ENCODE peak calls at places on chromosome 12, in six cellular contexts. M is upper lobe of right lung, C is Caco-2, U is dorsolateral prefrontal cortex, B is fibroblast of pulmonary artery, S is AG10803. Z is an unnamed sample.

GRCh38 chr12:130212384-130212783 is 50.1 kb downstream of the FZD10 start:
- DNase-seq in S (no peak), B (no peak), U (no peak), C (no peak), M (no peak), Z (no peak)

GRCh38 chr12:75779891-75780501 is 251.6 kb downstream of the PHLDA1 start:
- DNase-seq in S (no peak), C (no peak), B (peak), M (no peak), U (no peak), Z (no peak)

GRCh38 chr12:124396544-124397398 is 101.9 kb downstream of the RFLNA start:
- DNase-seq in U (peak), M (no peak), C (no peak), B (no peak), S (no peak), Z (no peak)

GRCh38 chr12:46160081-46160980 is 108.5 kb downstream of the SLC38A1 start:
- DNase-seq in M (no peak), B (peak), U (no peak), S (peak), C (no peak), Z (no peak)

GRCh38 chr12:19066471-19067001 is 63.0 kb upstream of the PLEKHA5 start:
- DNase-seq in M (no peak), B (no peak), S (no peak), C (no peak), U (no peak), Z (no peak)

GRCh38 chr12:21502164-21502496 is 541 bp downstream of the GOLT1B start:
- DNase-seq in B (peak), C (no peak), S (peak), M (no peak), U (peak), Z (peak)

GRCh38 chr12:131618303-131618658 is 92.6 kb upstream of the SFSWAP start:
- DNase-seq in U (no peak), S (no peak), M (no peak), C (no peak), B (peak), Z (no peak)

GRCh38 chr12:65838330-65838976 is 14.2 kb downstream of the HMGA2 start:
- DNase-seq in S (no peak), U (no peak), M (no peak), C (no peak), B (no peak), Z (no peak)

GRCh38 chr12:52010152-52010622 is 3.4 kb downstream of the TAMALIN start:
- DNase-seq in U (peak), S (peak), M (peak), B (peak), C (no peak), Z (no peak)

GRCh38 chr12:8866429-8866828 is 44.0 kb downstream of the A2ML1 start:
- DNase-seq in M (no peak), B (no peak), U (no peak), C (no peak), S (no peak), Z (no peak)

GRCh38 chr12:115599251-115599811 is 678.2 kb downstream of the MED13L start:
- DNase-seq in M (no peak), B (no peak), C (no peak), S (peak), U (no peak), Z (no peak)

GRCh38 chr12:111798182-111798581 is 31.4 kb downstream of the ALDH2 start:
- DNase-seq in C (no peak), M (no peak), S (no peak), U (no peak), B (no peak), Z (no peak)

GRCh38 chr12:130646690-130647089 is 69.4 kb downstream of the RIMBP2 start:
- DNase-seq in S (no peak), M (no peak), B (no peak), U (no peak), C (no peak), Z (no peak)

GRCh38 chr12:89663577-89664357 is 44.9 kb downstream of the ATP2B1 start:
- DNase-seq in C (no peak), S (peak), U (no peak), B (peak), M (no peak), Z (peak)

GRCh38 chr12:71465794-71466193 is 26.2 kb downstream of the LGR5 start:
- DNase-seq in U (no peak), B (no peak), M (no peak), C (no peak), S (no peak), Z (no peak)
- TF ChIP-seq CTCF in U (no peak), B (no peak), M (no peak), C (no peak), S (no peak), Z (no peak)

GRCh38 chr12:56160894-56161667 is 2.9 kb downstream of the MYL6 start:
- DNase-seq in M (no peak), B (peak), S (no peak), U (no peak), C (no peak), Z (no peak)
- H3K4me3 ChIP-seq in M (peak), B (peak), S (peak), U (peak), C (no peak), Z (peak)

DNA sequence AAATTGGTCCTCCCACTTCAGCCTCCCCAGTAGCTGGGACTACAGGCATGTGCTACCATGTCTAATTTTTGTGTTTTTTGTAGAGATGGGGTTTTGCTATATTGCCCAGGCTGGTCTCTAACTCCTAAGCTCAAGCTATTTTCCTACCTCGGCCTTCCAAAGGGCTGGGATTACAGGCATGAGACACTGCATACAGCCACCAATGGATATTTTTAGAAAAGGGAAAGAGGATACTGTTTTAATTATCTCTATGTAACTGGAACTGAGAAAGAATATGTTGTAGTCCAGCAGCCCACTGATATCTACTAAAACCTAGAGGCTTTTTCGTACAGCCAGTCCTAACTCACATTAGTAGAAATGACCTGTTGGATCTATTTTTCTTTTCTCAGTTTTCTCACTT is 6.2 kb downstream of the TMPRSS12 start:
- DNase-seq in B (no peak), U (no peak), C (no peak), M (no peak), S (no peak), Z (no peak)
- TF ChIP-seq CTCF in B (no peak), U (no peak), C (no peak), M (no peak), S (no peak), Z (no peak)

GRCh38 chr12:7039403-7039802 is 21.1 kb upstream of the C1S start:
- DNase-seq in S (no peak), U (no peak), M (no peak), B (no peak), C (no peak), Z (no peak)

GRCh38 chr12:7042847-7043246 is 17.7 kb upstream of the C1S start:
- DNase-seq in M (no peak), B (peak), S (peak), C (no peak), U (no peak), Z (no peak)

GRCh38 chr12:7035464-7035863 is 17.2 kb upstream of the LPCAT3 start:
- DNase-seq in M (no peak), C (no peak), S (no peak), B (no peak), U (no peak), Z (no peak)

GRCh38 chr12:7032990-7033389 is 14.7 kb upstream of the LPCAT3 start:
- DNase-seq in U (no peak), M (no peak), S (no peak), C (no peak), B (no peak), Z (no peak)

GRCh38 chr12:7038591-7038990 is 20.3 kb upstream of the LPCAT3 start:
- DNase-seq in S (no peak), C (no peak), M (no peak), B (no peak), U (no peak), Z (no peak)
- H3K4me3 ChIP-seq in S (no peak), C (no peak), M (no peak), B (no peak), U (no peak), Z (no peak)

DNA sequence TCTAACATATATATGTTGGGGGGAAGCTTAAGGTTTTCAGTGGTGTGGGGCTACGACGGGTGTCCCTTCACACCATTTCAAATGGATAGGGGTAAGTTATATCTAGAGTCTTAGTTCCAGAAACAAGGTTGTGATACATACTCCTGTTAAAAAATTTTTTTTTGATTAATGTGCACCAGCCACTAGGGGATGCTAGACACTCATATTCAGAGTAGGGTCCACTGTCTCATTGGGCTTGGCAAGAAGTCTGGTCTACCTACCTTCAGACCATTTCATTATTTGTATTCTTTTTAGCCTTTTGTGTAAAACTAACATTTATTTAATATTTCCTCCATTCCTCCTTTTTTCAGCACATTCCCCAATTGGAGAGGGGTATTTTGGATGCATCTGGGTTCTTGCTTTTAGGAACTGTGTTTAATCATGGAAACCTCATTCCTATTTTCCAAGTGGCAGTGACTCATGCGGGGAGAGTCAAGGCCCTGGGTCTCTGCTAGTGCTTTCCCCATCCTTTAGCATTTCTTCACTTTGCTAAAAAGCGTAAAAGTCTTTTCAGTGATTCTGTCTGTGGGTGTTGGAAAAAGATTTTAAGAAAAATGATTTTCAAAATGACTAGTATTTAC is 33.4 kb downstream of the ANO4 start:
- DNase-seq in C (no peak), B (peak), U (no peak), S (peak), M (no peak), Z (peak)
- TF ChIP-seq CTCF in C (peak), B (peak), U (peak), S (peak), M (peak), Z (peak)

GRCh38 chr12:95204141-95204866 is 13.0 kb downstream of the FGD6 start:
- DNase-seq in M (no peak), C (peak), U (no peak), B (peak), S (peak), Z (no peak)
- H3K4me3 ChIP-seq in M (no peak), C (no peak), U (no peak), B (peak), S (peak), Z (peak)